ENCODE peak calls at places on chromosomes 6 and 20, in seven cellular contexts. M is SJSA1; W is CD4-positive, alpha-beta T cell; O is mesothelial cell of epicardium; K is NCI-H510A treated with DMSO at 0.1 percent for 48 hours; J is amniotic stem cell; I is activated T-helper 1 cell treated with Interleukin-2 at 50 U/mL for 16 hours. F is an unnamed sample.
A peak's percentile ranks its signal among the peaks of the same experiment; 100 is the strongest.

GRCh38 chr6:15409301-15410125 is 163.6 kb downstream of the JARID2 start:
- DNase-seq in M (no peak), W (no peak), O (no peak), K (no peak), J (no peak), I (no peak), F (no peak)

GRCh38 chr6:6689413-6690143 is 101.1 kb downstream of the LY86 start:
- DNase-seq in M (no peak), W (no peak), O (no peak), K (no peak), J (no peak), I (no peak), F (no peak)

GRCh38 chr6:142474446-142475289 is 172.9 kb downstream of the ADGRG6 start:
- DNase-seq in M (peak; percentile 63), W (no peak), O (peak; percentile 21), K (peak; percentile 20), J (peak; percentile 4), I (no peak), F (no peak)

GRCh38 chr20:8385247-8385646 is 253.2 kb downstream of the PLCB1 start:
- DNase-seq in M (peak; percentile 44), W (no peak), O (no peak), K (no peak), J (no peak), I (no peak), F (no peak)

GRCh38 chr6:70527071-70527737 is 39.5 kb upstream of the SDHAF4 start:
- DNase-seq in M (no peak), W (no peak), O (no peak), K (no peak), J (no peak), I (no peak), F (no peak)

GRCh38 chr20:25863536-25864325 is 167.1 kb upstream of the ZNF337 start:
- DNase-seq in M (no peak), W (no peak), O (no peak), K (no peak), J (no peak), I (no peak), F (no peak)

GRCh38 chr20:58374027-58374850 is 14.8 kb upstream of the VAPB start:
- DNase-seq in M (no peak), W (no peak), O (no peak), K (no peak), J (no peak), I (no peak), F (no peak)

GRCh38 chr6:34866509-34866908 is 21.3 kb downstream of the TAF11 start:
- DNase-seq in M (no peak), W (no peak), O (no peak), K (no peak), J (no peak), I (no peak), F (no peak)

GRCh38 chr20:20210327-20210726 is 157.6 kb upstream of the INSM1 start:
- DNase-seq in M (no peak), W (no peak), O (no peak), K (no peak), J (no peak), I (no peak), F (no peak)

GRCh38 chr6:5173862-5174643 is 86.7 kb downstream of the LYRM4 start:
- DNase-seq in M (no peak), W (peak; percentile 19), O (no peak), K (peak; percentile 65), J (no peak), I (peak; percentile 17), F (peak; percentile 7)

GRCh38 chr6:109260126-109260525 is 122.1 kb downstream of the CD164 start:
- DNase-seq in M (no peak), W (no peak), O (no peak), K (no peak), J (no peak), I (no peak), F (no peak)

GRCh38 chr6:11586117-11586516 is 48.6 kb downstream of the TMEM170B start:
- DNase-seq in M (no peak), W (no peak), O (no peak), K (no peak), J (no peak), I (no peak), F (no peak)

GRCh38 chr20:22495172-22495571 is 89.2 kb downstream of the FOXA2 start:
- DNase-seq in M (no peak), W (no peak), O (no peak), K (no peak), J (no peak), I (no peak), F (no peak)

GRCh38 chr6:136038531-136038930 is 187.0 kb downstream of the PDE7B start:
- DNase-seq in M (no peak), W (no peak), O (no peak), K (no peak), J (no peak), I (no peak), F (no peak)

GRCh38 chr6:49225471-49225870 is 237.6 kb downstream of the MMUT start:
- DNase-seq in M (no peak), W (no peak), O (no peak), K (no peak), J (no peak), I (no peak), F (no peak)

GRCh38 chr6:76694779-76695178 is 622.3 kb upstream of the IMPG1 start:
- DNase-seq in M (no peak), W (no peak), O (no peak), K (no peak), J (no peak), I (no peak), F (no peak)

GRCh38 chr6:136812174-136812573 is 10.2 kb upstream of the PEX7 start:
- DNase-seq in M (no peak), W (no peak), O (no peak), K (no peak), J (no peak), I (no peak), F (no peak)

GRCh38 chr20:34052414-34052813 is 58.7 kb downstream of the RALY start:
- DNase-seq in M (no peak), W (no peak), O (no peak), K (no peak), J (no peak), I (no peak), F (no peak)

GRCh38 chr20:36474563-36474962 is 66.8 kb upstream of the MYL9 start:
- DNase-seq in M (no peak), W (no peak), O (no peak), K (no peak), J (no peak), I (no peak), F (no peak)

GRCh38 chr6:29941006-29941405 is 1.3 kb upstream of the HLA-A start:
- DNase-seq in M (no peak), W (no peak), O (no peak), K (no peak), J (no peak), I (no peak), F (no peak)

GRCh38 chr20:39025883-39026282 is 63.7 kb downstream of the DHX35 start:
- DNase-seq in M (no peak), W (no peak), O (no peak), K (no peak), J (no peak), I (no peak), F (no peak)

GRCh38 chr20:40521962-40522361 is 167.1 kb downstream of the MAFB start:
- DNase-seq in M (no peak), W (no peak), O (no peak), K (no peak), J (no peak), I (no peak), F (no peak)

GRCh38 chr6:35016417-35017221 is 124.5 kb downstream of the TCP11 start:
- DNase-seq in M (no peak), W (no peak), O (no peak), K (peak; percentile 27), J (no peak), I (no peak), F (no peak)

GRCh38 chr20:23116301-23117089 is 30.4 kb upstream of the CD93 start:
- DNase-seq in M (no peak), W (no peak), O (no peak), K (peak; percentile 85), J (peak; percentile 41), I (no peak), F (no peak)

GRCh38 chr6:136783495-136784270 is 8.6 kb downstream of the MAP3K5 start:
- DNase-seq in M (no peak), W (no peak), O (no peak), K (no peak), J (no peak), I (no peak), F (no peak)

GRCh38 chr6:14540859-14541540 is 423.4 kb downstream of the CD83 start:
- DNase-seq in M (no peak), W (no peak), O (no peak), K (no peak), J (no peak), I (no peak), F (no peak)

GRCh38 chr6:63249875-63250482 is 38.7 kb downstream of the FKBP1C start:
- DNase-seq in M (no peak), W (no peak), O (no peak), K (no peak), J (no peak), I (no peak), F (no peak)

GRCh38 chr6:30325873-30326445 is 768 bp upstream of the TRIM39 start:
- DNase-seq in M (peak; percentile 54), W (peak; percentile 71), O (peak; percentile 24), K (peak; percentile 69), J (peak; percentile 64), I (no peak), F (no peak)

GRCh38 chr6:138597336-138597735 is 98.0 kb upstream of the NHSL1 start:
- DNase-seq in M (no peak), W (no peak), O (no peak), K (no peak), J (no peak), I (no peak), F (no peak)

GRCh38 chr6:111710911-111711310 is 105.2 kb upstream of the TRAF3IP2 start:
- DNase-seq in M (no peak), W (no peak), O (no peak), K (no peak), J (no peak), I (no peak), F (no peak)

GRCh38 chr20:40797425-40797824 is 108.4 kb upstream of the MAFB start:
- DNase-seq in M (no peak), W (no peak), O (no peak), K (no peak), J (no peak), I (no peak), F (no peak)

F was measured in T-helper 17 cell.